ENCODE peak calls at places on chromosomes 4 and X, in six cellular contexts. One of them, this sample, is unnamed.

GRCh38 chrX:12949927-12950656 is 24.8 kb upstream of the TMSB4X start:
- DNase-seq in BJ: no peak
- DNase-seq in GM06990: peak
- DNase-seq in HFFc6: peak
- DNase-seq in Kasumi-1: no peak
- DNase-seq in HEK293T: no peak
- DNase-seq in this sample: peak

GRCh38 chr4:1898681-1899080 is 27.5 kb downstream of the NSD2 start:
- DNase-seq in HEK293T: peak
- DNase-seq in BJ: no peak
- DNase-seq in GM06990: no peak
- DNase-seq in HFFc6: no peak
- DNase-seq in Kasumi-1: no peak
- DNase-seq in this sample: no peak

GRCh38 chrX:114619874-114620273 is 36.0 kb downstream of the HTR2C start:
- DNase-seq in GM06990: no peak
- DNase-seq in BJ: no peak
- DNase-seq in HFFc6: no peak
- DNase-seq in Kasumi-1: peak
- DNase-seq in HEK293T: peak
- DNase-seq in this sample: no peak

GRCh38 chr4:5755161-5755560 is 44.2 kb downstream of the EVC start:
- DNase-seq in Kasumi-1: no peak
- DNase-seq in BJ: no peak
- DNase-seq in GM06990: no peak
- DNase-seq in HEK293T: no peak
- DNase-seq in HFFc6: no peak
- DNase-seq in this sample: no peak

GRCh38 chr4:181659202-181659601 is 584.0 kb upstream of the TENM3 start:
- DNase-seq in HEK293T: no peak
- DNase-seq in BJ: no peak
- DNase-seq in Kasumi-1: no peak
- DNase-seq in GM06990: no peak
- DNase-seq in HFFc6: no peak
- DNase-seq in this sample: peak

GRCh38 chrX:2614911-2615310 is 76.2 kb upstream of the CD99 start:
- DNase-seq in HFFc6: peak
- DNase-seq in GM06990: no peak
- DNase-seq in Kasumi-1: no peak
- DNase-seq in HEK293T: no peak
- DNase-seq in BJ: peak
- DNase-seq in this sample: peak

GRCh38 chr4:54386270-54386669 is 157.2 kb downstream of the PDGFRA start:
- DNase-seq in Kasumi-1: no peak
- DNase-seq in HEK293T: no peak
- DNase-seq in GM06990: no peak
- DNase-seq in BJ: no peak
- DNase-seq in HFFc6: no peak
- DNase-seq in this sample: no peak

GRCh38 chrX:66142351-66142750 is 21.7 kb upstream of the HEPH start:
- DNase-seq in HEK293T: no peak
- DNase-seq in BJ: no peak
- DNase-seq in GM06990: no peak
- DNase-seq in Kasumi-1: peak
- DNase-seq in HFFc6: no peak
- DNase-seq in this sample: no peak

GRCh38 chr4:170025523-170026252 is 507 bp downstream of the MFAP3L start:
- DNase-seq in BJ: no peak
- DNase-seq in Kasumi-1: no peak
- DNase-seq in HEK293T: peak
- DNase-seq in GM06990: no peak
- DNase-seq in HFFc6: no peak
- DNase-seq in this sample: no peak

This sample was measured in brain microvascular endothelial cell.